ENCODE peak calls at places on chromosomes 13 and 19, in seven cellular contexts. One of them, this sample, is unnamed.

GRCh38 chr13:27783111-27783510 is 9.2 kb upstream of the GSX1 start:
- ATAC-seq in HCT116: peak
- ATAC-seq in CD4-positive, alpha-beta T cell: no peak
- ATAC-seq in activated CD8-positive, alpha-beta T cell treated with anti-CD3 and anti-CD28 coated beads for 36 hours: no peak
- ATAC-seq in psoas muscle: no peak
- ATAC-seq in stimulated activated naive B cell treated with anti-CD40 and anti-IgM and Interleukin-4, amounts not matched to agents 10 μg/mL and 1 μg/mL and 100 μg/mL, for 72 hours: no peak
- ATAC-seq in right lobe of liver: peak
- ATAC-seq in this sample: no peak

GRCh38 chr19:57317503-57317902 is 2.8 kb upstream of the ZNF543 start:
- ATAC-seq in HCT116: no peak
- ATAC-seq in CD4-positive, alpha-beta T cell: no peak
- ATAC-seq in activated CD8-positive, alpha-beta T cell treated with anti-CD3 and anti-CD28 coated beads for 36 hours: no peak
- ATAC-seq in psoas muscle: peak
- ATAC-seq in stimulated activated naive B cell treated with anti-CD40 and anti-IgM and Interleukin-4, amounts not matched to agents 10 μg/mL and 1 μg/mL and 100 μg/mL, for 72 hours: no peak
- ATAC-seq in right lobe of liver: no peak
- ATAC-seq in this sample: no peak

GRCh38 chr13:79392882-79393563 is 13.0 kb downstream of the RBM26 start:
- ATAC-seq in HCT116: no peak
- ATAC-seq in CD4-positive, alpha-beta T cell: peak
- ATAC-seq in activated CD8-positive, alpha-beta T cell treated with anti-CD3 and anti-CD28 coated beads for 36 hours: peak
- ATAC-seq in psoas muscle: no peak
- ATAC-seq in stimulated activated naive B cell treated with anti-CD40 and anti-IgM and Interleukin-4, amounts not matched to agents 10 μg/mL and 1 μg/mL and 100 μg/mL, for 72 hours: peak
- ATAC-seq in right lobe of liver: peak
- ATAC-seq in this sample: peak

GRCh38 chr19:1567116-1567847 is 843 bp downstream of the MEX3D start:
- ATAC-seq in HCT116: peak
- ATAC-seq in CD4-positive, alpha-beta T cell: no peak
- ATAC-seq in activated CD8-positive, alpha-beta T cell treated with anti-CD3 and anti-CD28 coated beads for 36 hours: no peak
- ATAC-seq in psoas muscle: no peak
- ATAC-seq in stimulated activated naive B cell treated with anti-CD40 and anti-IgM and Interleukin-4, amounts not matched to agents 10 μg/mL and 1 μg/mL and 100 μg/mL, for 72 hours: no peak
- ATAC-seq in right lobe of liver: peak
- ATAC-seq in this sample: peak

GRCh38 chr13:87680298-87680697 is 9.1 kb downstream of the SLITRK5 start:
- ATAC-seq in HCT116: no peak
- ATAC-seq in CD4-positive, alpha-beta T cell: no peak
- ATAC-seq in activated CD8-positive, alpha-beta T cell treated with anti-CD3 and anti-CD28 coated beads for 36 hours: no peak
- ATAC-seq in psoas muscle: no peak
- ATAC-seq in stimulated activated naive B cell treated with anti-CD40 and anti-IgM and Interleukin-4, amounts not matched to agents 10 μg/mL and 1 μg/mL and 100 μg/mL, for 72 hours: no peak
- ATAC-seq in right lobe of liver: no peak
- ATAC-seq in this sample: peak

GRCh38 chr13:58472483-58472882 is 840.9 kb downstream of the PCDH17 start:
- ATAC-seq in HCT116: no peak
- ATAC-seq in CD4-positive, alpha-beta T cell: no peak
- ATAC-seq in activated CD8-positive, alpha-beta T cell treated with anti-CD3 and anti-CD28 coated beads for 36 hours: no peak
- ATAC-seq in psoas muscle: no peak
- ATAC-seq in stimulated activated naive B cell treated with anti-CD40 and anti-IgM and Interleukin-4, amounts not matched to agents 10 μg/mL and 1 μg/mL and 100 μg/mL, for 72 hours: no peak
- ATAC-seq in right lobe of liver: no peak
- ATAC-seq in this sample: no peak

GRCh38 chr19:38559428-38560401 is 58.0 kb downstream of the MAP4K1 start:
- ATAC-seq in HCT116: no peak
- ATAC-seq in CD4-positive, alpha-beta T cell: peak
- ATAC-seq in activated CD8-positive, alpha-beta T cell treated with anti-CD3 and anti-CD28 coated beads for 36 hours: peak
- ATAC-seq in psoas muscle: no peak
- ATAC-seq in stimulated activated naive B cell treated with anti-CD40 and anti-IgM and Interleukin-4, amounts not matched to agents 10 μg/mL and 1 μg/mL and 100 μg/mL, for 72 hours: peak
- ATAC-seq in right lobe of liver: no peak
- ATAC-seq in this sample: peak

GRCh38 chr19:56314018-56314583 is 538 bp downstream of the ZSCAN5A start:
- ATAC-seq in HCT116: no peak
- ATAC-seq in CD4-positive, alpha-beta T cell: no peak
- ATAC-seq in activated CD8-positive, alpha-beta T cell treated with anti-CD3 and anti-CD28 coated beads for 36 hours: no peak
- ATAC-seq in psoas muscle: no peak
- ATAC-seq in stimulated activated naive B cell treated with anti-CD40 and anti-IgM and Interleukin-4, amounts not matched to agents 10 μg/mL and 1 μg/mL and 100 μg/mL, for 72 hours: peak
- ATAC-seq in right lobe of liver: peak
- ATAC-seq in this sample: peak

GRCh38 chr13:37729876-37730275 is 131.3 kb upstream of the POSTN start:
- ATAC-seq in HCT116: no peak
- ATAC-seq in CD4-positive, alpha-beta T cell: no peak
- ATAC-seq in activated CD8-positive, alpha-beta T cell treated with anti-CD3 and anti-CD28 coated beads for 36 hours: no peak
- ATAC-seq in psoas muscle: no peak
- ATAC-seq in stimulated activated naive B cell treated with anti-CD40 and anti-IgM and Interleukin-4, amounts not matched to agents 10 μg/mL and 1 μg/mL and 100 μg/mL, for 72 hours: no peak
- ATAC-seq in right lobe of liver: no peak
- ATAC-seq in this sample: no peak

GRCh38 chr19:15195987-15196682 is 4.7 kb downstream of the NOTCH3 start:
- ATAC-seq in HCT116: peak
- ATAC-seq in CD4-positive, alpha-beta T cell: no peak
- ATAC-seq in activated CD8-positive, alpha-beta T cell treated with anti-CD3 and anti-CD28 coated beads for 36 hours: no peak
- ATAC-seq in psoas muscle: no peak
- ATAC-seq in stimulated activated naive B cell treated with anti-CD40 and anti-IgM and Interleukin-4, amounts not matched to agents 10 μg/mL and 1 μg/mL and 100 μg/mL, for 72 hours: no peak
- ATAC-seq in right lobe of liver: no peak
- ATAC-seq in this sample: peak

GRCh38 chr19:7679771-7680605 is 645 bp upstream of the TRAPPC5 start:
- ATAC-seq in HCT116: peak
- ATAC-seq in CD4-positive, alpha-beta T cell: no peak
- ATAC-seq in activated CD8-positive, alpha-beta T cell treated with anti-CD3 and anti-CD28 coated beads for 36 hours: no peak
- ATAC-seq in psoas muscle: no peak
- ATAC-seq in stimulated activated naive B cell treated with anti-CD40 and anti-IgM and Interleukin-4, amounts not matched to agents 10 μg/mL and 1 μg/mL and 100 μg/mL, for 72 hours: no peak
- ATAC-seq in right lobe of liver: no peak
- ATAC-seq in this sample: no peak

GRCh38 chr19:2051771-2052704 is 994 bp upstream of the MKNK2 start:
- ATAC-seq in HCT116: no peak
- ATAC-seq in CD4-positive, alpha-beta T cell: peak
- ATAC-seq in activated CD8-positive, alpha-beta T cell treated with anti-CD3 and anti-CD28 coated beads for 36 hours: peak
- ATAC-seq in psoas muscle: no peak
- ATAC-seq in stimulated activated naive B cell treated with anti-CD40 and anti-IgM and Interleukin-4, amounts not matched to agents 10 μg/mL and 1 μg/mL and 100 μg/mL, for 72 hours: peak
- ATAC-seq in right lobe of liver: no peak
- ATAC-seq in this sample: peak

GRCh38 chr13:110119943-110120905 is 186.7 kb downstream of the COL4A1 start:
- ATAC-seq in HCT116: no peak
- ATAC-seq in CD4-positive, alpha-beta T cell: no peak
- ATAC-seq in activated CD8-positive, alpha-beta T cell treated with anti-CD3 and anti-CD28 coated beads for 36 hours: no peak
- ATAC-seq in psoas muscle: peak
- ATAC-seq in stimulated activated naive B cell treated with anti-CD40 and anti-IgM and Interleukin-4, amounts not matched to agents 10 μg/mL and 1 μg/mL and 100 μg/mL, for 72 hours: no peak
- ATAC-seq in right lobe of liver: no peak
- ATAC-seq in this sample: no peak

GRCh38 chr19:50427997-50428425 is 4.7 kb upstream of the MYBPC2 start:
- ATAC-seq in HCT116: no peak
- ATAC-seq in CD4-positive, alpha-beta T cell: peak
- ATAC-seq in activated CD8-positive, alpha-beta T cell treated with anti-CD3 and anti-CD28 coated beads for 36 hours: no peak
- ATAC-seq in psoas muscle: peak
- ATAC-seq in stimulated activated naive B cell treated with anti-CD40 and anti-IgM and Interleukin-4, amounts not matched to agents 10 μg/mL and 1 μg/mL and 100 μg/mL, for 72 hours: peak
- ATAC-seq in right lobe of liver: peak
- ATAC-seq in this sample: peak

GRCh38 chr13:25752957-25753540 is 298.8 kb downstream of the SHISA2 start:
- ATAC-seq in HCT116: no peak
- ATAC-seq in CD4-positive, alpha-beta T cell: no peak
- ATAC-seq in activated CD8-positive, alpha-beta T cell treated with anti-CD3 and anti-CD28 coated beads for 36 hours: peak
- ATAC-seq in psoas muscle: peak
- ATAC-seq in stimulated activated naive B cell treated with anti-CD40 and anti-IgM and Interleukin-4, amounts not matched to agents 10 μg/mL and 1 μg/mL and 100 μg/mL, for 72 hours: no peak
- ATAC-seq in right lobe of liver: no peak
- ATAC-seq in this sample: peak

GRCh38 chr13:70729369-70729768 is 621.1 kb upstream of the KLHL1 start:
- ATAC-seq in HCT116: no peak
- ATAC-seq in CD4-positive, alpha-beta T cell: no peak
- ATAC-seq in activated CD8-positive, alpha-beta T cell treated with anti-CD3 and anti-CD28 coated beads for 36 hours: no peak
- ATAC-seq in psoas muscle: no peak
- ATAC-seq in stimulated activated naive B cell treated with anti-CD40 and anti-IgM and Interleukin-4, amounts not matched to agents 10 μg/mL and 1 μg/mL and 100 μg/mL, for 72 hours: no peak
- ATAC-seq in right lobe of liver: no peak
- ATAC-seq in this sample: no peak

GRCh38 chr13:39370048-39370447 is 232.9 kb downstream of the LHFPL6 start:
- ATAC-seq in HCT116: no peak
- ATAC-seq in CD4-positive, alpha-beta T cell: no peak
- ATAC-seq in activated CD8-positive, alpha-beta T cell treated with anti-CD3 and anti-CD28 coated beads for 36 hours: no peak
- ATAC-seq in psoas muscle: no peak
- ATAC-seq in stimulated activated naive B cell treated with anti-CD40 and anti-IgM and Interleukin-4, amounts not matched to agents 10 μg/mL and 1 μg/mL and 100 μg/mL, for 72 hours: no peak
- ATAC-seq in right lobe of liver: no peak
- ATAC-seq in this sample: no peak

GRCh38 chr19:1827566-1828278 is 15.6 kb upstream of the ATP8B3 start:
- ATAC-seq in HCT116: no peak
- ATAC-seq in CD4-positive, alpha-beta T cell: no peak
- ATAC-seq in activated CD8-positive, alpha-beta T cell treated with anti-CD3 and anti-CD28 coated beads for 36 hours: no peak
- ATAC-seq in psoas muscle: no peak
- ATAC-seq in stimulated activated naive B cell treated with anti-CD40 and anti-IgM and Interleukin-4, amounts not matched to agents 10 μg/mL and 1 μg/mL and 100 μg/mL, for 72 hours: no peak
- ATAC-seq in right lobe of liver: no peak
- ATAC-seq in this sample: no peak

GRCh38 chr19:48950830-48951519 is 3.7 kb upstream of the BAX start:
- ATAC-seq in HCT116: no peak
- ATAC-seq in CD4-positive, alpha-beta T cell: no peak
- ATAC-seq in activated CD8-positive, alpha-beta T cell treated with anti-CD3 and anti-CD28 coated beads for 36 hours: no peak
- ATAC-seq in psoas muscle: no peak
- ATAC-seq in stimulated activated naive B cell treated with anti-CD40 and anti-IgM and Interleukin-4, amounts not matched to agents 10 μg/mL and 1 μg/mL and 100 μg/mL, for 72 hours: no peak
- ATAC-seq in right lobe of liver: no peak
- ATAC-seq in this sample: no peak

GRCh38 chr13:51532736-51533197 is 51.5 kb upstream of the WDFY2 start:
- ATAC-seq in HCT116: peak
- ATAC-seq in CD4-positive, alpha-beta T cell: no peak
- ATAC-seq in activated CD8-positive, alpha-beta T cell treated with anti-CD3 and anti-CD28 coated beads for 36 hours: peak
- ATAC-seq in psoas muscle: no peak
- ATAC-seq in stimulated activated naive B cell treated with anti-CD40 and anti-IgM and Interleukin-4, amounts not matched to agents 10 μg/mL and 1 μg/mL and 100 μg/mL, for 72 hours: peak
- ATAC-seq in right lobe of liver: no peak
- ATAC-seq in this sample: no peak

GRCh38 chr19:19423322-19423721 is 17.8 kb downstream of the GATAD2A start:
- ATAC-seq in HCT116: no peak
- ATAC-seq in CD4-positive, alpha-beta T cell: no peak
- ATAC-seq in activated CD8-positive, alpha-beta T cell treated with anti-CD3 and anti-CD28 coated beads for 36 hours: no peak
- ATAC-seq in psoas muscle: no peak
- ATAC-seq in stimulated activated naive B cell treated with anti-CD40 and anti-IgM and Interleukin-4, amounts not matched to agents 10 μg/mL and 1 μg/mL and 100 μg/mL, for 72 hours: no peak
- ATAC-seq in right lobe of liver: peak
- ATAC-seq in this sample: no peak

This sample was measured in esophagus mucosa.